ENCODE peak calls at places on chromosome 3, in seven cellular contexts. H, R, P, F, C, V and M are unnamed samples.

GRCh38 chr3:194984624-194985023 is 286.3 kb downstream of the XXYLT1 start:
- DNase-seq in F (no peak), R (no peak), H (no peak), P (no peak), C (no peak), V (no peak), M (no peak)

GRCh38 chr3:170128977-170129431 is 52.5 kb downstream of the PHC3 start:
- DNase-seq in V (no peak), R (no peak), F (no peak), P (no peak), H (peak; percentile 51), C (no peak), M (no peak)

GRCh38 chr3:48023377-48023776 is 7.2 kb upstream of the MAP4 start:
- DNase-seq in H (no peak), F (no peak), R (no peak), C (no peak), P (no peak), V (no peak), M (no peak)

GRCh38 chr3:13119471-13120220 is 46.4 kb upstream of the IQSEC1 start:
- DNase-seq in F (no peak), R (no peak), H (no peak), C (no peak), P (no peak), V (no peak), M (no peak)

GRCh38 chr3:134485075-134485536 is 679 bp downstream of the ANAPC13 start:
- DNase-seq in P (peak; percentile 31), R (no peak), H (peak; percentile 48), F (peak; percentile 36), C (peak; percentile 38), V (no peak), M (no peak)

GRCh38 chr3:159458010-159458409 is 530.6 kb upstream of the IL12A start:
- DNase-seq in R (no peak), C (no peak), F (peak; percentile 1), P (no peak), H (peak; percentile 99), V (no peak), M (no peak)

GRCh38 chr3:119220970-119221667 is 19.6 kb downstream of the B4GALT4 start:
- DNase-seq in P (no peak), F (no peak), C (no peak), H (no peak), V (no peak), R (no peak), M (no peak)

GRCh38 chr3:63576826-63577225 is 75.6 kb upstream of the SNTN start:
- DNase-seq in H (no peak), F (no peak), R (no peak), V (no peak), P (no peak), C (peak; percentile 19), M (no peak)

GRCh38 chr3:58038675-58039302 is 30.6 kb downstream of the FLNB start:
- DNase-seq in H (peak; percentile 34), F (no peak), R (no peak), P (no peak), V (no peak), C (no peak), M (no peak)

GRCh38 chr3:21310176-21310575 is 440.8 kb downstream of the ZNF385D start:
- DNase-seq in F (no peak), P (no peak), R (no peak), V (no peak), C (no peak), H (peak; percentile 59), M (no peak)

GRCh38 chr3:31952205-31952604 is 28.9 kb downstream of the OSBPL10 start:
- DNase-seq in H (no peak), F (no peak), R (no peak), P (no peak), V (no peak), C (no peak), M (no peak)

GRCh38 chr3:38805765-38806386 is 10.1 kb downstream of the SCN10A start:
- DNase-seq in C (peak; percentile 36), H (peak; percentile 85), P (peak; percentile 95), F (peak; percentile 38), V (no peak), R (no peak), M (no peak)

GRCh38 chr3:149532463-149533180 is 58.1 kb downstream of the TM4SF4 start:
- DNase-seq in R (no peak), H (no peak), F (peak; percentile 35), C (no peak), P (no peak), V (no peak), M (no peak)